ENCODE peak calls at places on chromosomes 4 and X, in four cellular contexts. One of them, this sample, is unnamed.

GRCh38 chr4:22670953-22671352 is 21.8 kb upstream of the GBA3 start:
- DNase-seq in MCF 10A: peak; percentile 20
- DNase-seq in hepatocyte: peak; percentile 13
- DNase-seq in H4: no peak
- DNase-seq in this sample: no peak

GRCh38 chr4:3340038-3340702 is 47.3 kb downstream of the RGS12 start:
- DNase-seq in MCF 10A: no peak
- DNase-seq in hepatocyte: no peak
- DNase-seq in H4: no peak
- DNase-seq in this sample: no peak

GRCh38 chrX:141341743-141342142 is 99.4 kb upstream of the SPANXC start:
- DNase-seq in MCF 10A: no peak
- DNase-seq in hepatocyte: no peak
- DNase-seq in H4: no peak
- DNase-seq in this sample: no peak

GRCh38 chr4:1511441-1512041 is 105.3 kb upstream of the NKX1-1 start:
- DNase-seq in MCF 10A: no peak
- DNase-seq in hepatocyte: no peak
- DNase-seq in H4: peak; percentile 48
- DNase-seq in this sample: no peak

GRCh38 chr4:168830777-168831512 is 179.1 kb downstream of the CBR4 start:
- DNase-seq in MCF 10A: no peak
- DNase-seq in hepatocyte: no peak
- DNase-seq in H4: no peak
- DNase-seq in this sample: no peak

GRCh38 chr4:159077702-159078495 is 25.0 kb upstream of the RAPGEF2 start:
- DNase-seq in MCF 10A: peak; percentile 82
- DNase-seq in hepatocyte: peak; percentile 19
- DNase-seq in H4: peak; percentile 42
- DNase-seq in this sample: no peak

GRCh38 chr4:41935652-41936021 is 408 bp downstream of the TMEM33 start:
- DNase-seq in MCF 10A: peak; percentile 44
- DNase-seq in hepatocyte: peak; percentile 61
- DNase-seq in H4: no peak
- DNase-seq in this sample: no peak

GRCh38 chr4:72997409-72997808 is 72.1 kb downstream of the COX18 start:
- DNase-seq in MCF 10A: peak; percentile 75
- DNase-seq in hepatocyte: no peak
- DNase-seq in H4: peak; percentile 48
- DNase-seq in this sample: no peak

GRCh38 chrX:56994375-56995270 is 718 bp downstream of the SPIN3 start:
- DNase-seq in MCF 10A: no peak
- DNase-seq in hepatocyte: no peak
- DNase-seq in H4: peak; percentile 2
- DNase-seq in this sample: no peak

GRCh38 chr4:110364911-110365520 is 110.9 kb upstream of the ENPEP start:
- DNase-seq in MCF 10A: no peak
- DNase-seq in hepatocyte: peak; percentile 16
- DNase-seq in H4: no peak
- DNase-seq in this sample: no peak

GRCh38 chr4:5678977-5679376 is 29.4 kb downstream of the EVC2 start:
- DNase-seq in MCF 10A: peak; percentile 8
- DNase-seq in hepatocyte: no peak
- DNase-seq in H4: no peak
- DNase-seq in this sample: no peak

GRCh38 chr4:15569746-15570145 is 85.4 kb downstream of the FBXL5 start:
- DNase-seq in MCF 10A: no peak
- DNase-seq in hepatocyte: no peak
- DNase-seq in H4: no peak
- DNase-seq in this sample: no peak

GRCh38 chr4:187908079-187908501 is 87.5 kb upstream of the ZFP42 start:
- DNase-seq in MCF 10A: peak; percentile 75
- DNase-seq in hepatocyte: no peak
- DNase-seq in H4: no peak
- DNase-seq in this sample: no peak

GRCh38 chr4:84484274-84484673 is 14.8 kb downstream of the NKX6-1 start:
- DNase-seq in MCF 10A: no peak
- DNase-seq in hepatocyte: no peak
- DNase-seq in H4: no peak
- DNase-seq in this sample: no peak

GRCh38 chrX:130106071-130106470 is 4.2 kb downstream of the ELF4 start:
- DNase-seq in MCF 10A: peak; percentile 46
- DNase-seq in hepatocyte: no peak
- DNase-seq in H4: no peak
- DNase-seq in this sample: no peak

GRCh38 chrX:103248553-103248952 is 6.4 kb downstream of the TCEAL8 start:
- DNase-seq in MCF 10A: peak; percentile 24
- DNase-seq in hepatocyte: no peak
- DNase-seq in H4: no peak
- DNase-seq in this sample: no peak